ENCODE peak calls at places on chromosome 6, in six cellular contexts. Y, E, W, I, N and S are unnamed samples.

GRCh38 chr6:73169111-73169510 is 56.2 kb downstream of the KHDC1L start:
- DNase-seq in E (no peak), I (no peak), N (no peak), W (no peak), Y (no peak), S (no peak)

GRCh38 chr6:38095054-38095453 is 275.5 kb downstream of the ZFAND3 start:
- DNase-seq in I (no peak), E (peak; percentile 62), N (no peak), Y (no peak), W (no peak), S (no peak)

GRCh38 chr6:84804720-84805119 is 40.3 kb upstream of the TBX18 start:
- DNase-seq in W (no peak), Y (no peak), E (peak; percentile 85), N (no peak), I (no peak), S (no peak)

GRCh38 chr6:13923527-13924145 is 1.1 kb upstream of the RNF182 start:
- DNase-seq in W (no peak), E (peak; percentile 95), Y (no peak), N (no peak), I (no peak), S (no peak)

GRCh38 chr6:42138630-42139619 is 3.5 kb downstream of the C6orf132 start:
- DNase-seq in Y (no peak), I (peak; percentile 41), N (no peak), E (no peak), W (no peak), S (no peak)

GRCh38 chr6:122838060-122838780 is 49.2 kb downstream of the SMPDL3A start:
- DNase-seq in Y (no peak), I (no peak), N (no peak), E (no peak), W (no peak), S (peak; percentile 19)

GRCh38 chr6:138806889-138807288 is 11.0 kb downstream of the ECT2L start:
- DNase-seq in W (no peak), N (no peak), I (no peak), Y (no peak), E (no peak), S (no peak)

GRCh38 chr6:149896491-149896890 is 1.4 kb downstream of the RAET1E start:
- DNase-seq in Y (no peak), E (peak; percentile 81), W (no peak), I (no peak), N (no peak), S (no peak)

GRCh38 chr6:133802861-133803260 is 86.1 kb upstream of the TCF21 start:
- DNase-seq in N (no peak), E (no peak), W (no peak), I (no peak), Y (no peak), S (no peak)

GRCh38 chr6:69763763-69764162 is 33.0 kb downstream of the LMBRD1 start:
- DNase-seq in I (no peak), E (no peak), Y (no peak), W (no peak), N (no peak), S (no peak)

GRCh38 chr6:69771158-69771906 is 25.5 kb downstream of the LMBRD1 start:
- DNase-seq in N (no peak), E (no peak), I (no peak), W (no peak), Y (no peak), S (no peak)

DNA sequence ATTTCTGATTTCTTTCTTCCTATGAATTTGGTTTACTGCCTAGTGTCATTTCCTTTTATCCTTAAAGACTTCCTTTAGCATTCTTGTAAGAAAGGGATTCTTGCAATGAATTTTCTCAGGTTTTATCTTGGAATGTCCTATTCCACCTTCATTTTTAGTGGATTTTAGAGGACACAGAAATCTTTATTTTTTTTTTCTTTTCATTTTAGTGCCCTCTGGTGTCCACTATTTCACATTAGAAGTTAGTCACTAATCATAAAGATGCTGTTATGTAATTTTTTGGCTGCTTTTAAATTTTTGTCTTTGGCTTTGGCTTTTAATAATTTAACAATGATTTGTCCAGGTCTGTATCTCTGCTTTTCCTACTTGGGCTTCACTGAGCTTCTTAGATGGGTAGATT is 28.1 kb downstream of the LMBRD1 start:
- DNase-seq in Y (no peak), I (no peak), E (no peak), N (no peak), W (no peak), S (no peak)
- TF ChIP-seq CTCF in Y (no peak), I (peak; percentile 43), E (peak; percentile 45), N (peak; percentile 14), W (no peak), S (no peak)

DNA sequence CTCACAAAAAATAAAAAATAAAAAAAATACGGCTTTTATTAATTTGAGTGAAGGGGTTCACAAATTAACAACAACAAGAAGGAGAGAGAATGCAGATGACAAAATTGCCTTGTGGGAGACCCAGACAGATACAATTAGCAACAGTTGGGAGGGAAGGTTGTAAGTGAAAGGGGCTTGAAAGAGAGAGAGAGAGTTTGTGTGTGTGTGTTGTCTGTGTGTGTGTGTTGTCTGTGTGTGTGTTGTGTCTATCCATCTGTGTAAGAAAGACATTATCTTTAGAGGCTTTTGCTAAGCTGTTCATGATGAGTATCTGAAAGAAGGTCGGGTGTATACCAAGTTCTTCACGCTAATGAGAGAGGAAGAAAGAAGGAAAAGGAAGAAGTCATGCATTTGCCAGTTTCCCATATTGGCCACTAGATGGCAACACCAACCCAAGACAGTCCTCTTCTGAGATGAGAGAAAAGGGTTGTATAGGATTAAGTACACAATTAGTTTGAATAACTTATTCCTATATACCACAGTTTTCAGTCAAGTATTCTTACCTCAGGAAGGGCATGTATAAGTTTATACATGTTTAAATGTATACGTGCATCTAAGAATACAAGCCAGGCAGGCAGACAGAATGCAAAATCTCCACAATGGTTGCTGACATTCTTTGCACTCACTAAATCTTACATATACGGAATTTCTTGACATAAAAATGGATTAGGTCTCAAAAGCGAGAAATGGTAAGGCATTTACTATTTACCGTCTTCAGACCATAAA is 63.7 kb upstream of the CD2AP start:
- DNase-seq in W (peak; percentile 27), Y (no peak), N (no peak), E (peak; percentile 73), I (no peak), S (peak; percentile 59)
- TF ChIP-seq CTCF in W (peak; percentile 90), Y (peak; percentile 92), N (peak; percentile 92), E (peak; percentile 92), I (peak; percentile 92), S (peak; percentile 81)

GRCh38 chr6:104955927-104956662 is 812 bp upstream of the LIN28B start:
- DNase-seq in N (no peak), Y (no peak), E (no peak), I (peak; percentile 85), W (no peak), S (no peak)
- TF ChIP-seq CTCF in N (no peak), Y (no peak), E (no peak), I (peak; percentile 13), W (no peak), S (no peak)

DNA sequence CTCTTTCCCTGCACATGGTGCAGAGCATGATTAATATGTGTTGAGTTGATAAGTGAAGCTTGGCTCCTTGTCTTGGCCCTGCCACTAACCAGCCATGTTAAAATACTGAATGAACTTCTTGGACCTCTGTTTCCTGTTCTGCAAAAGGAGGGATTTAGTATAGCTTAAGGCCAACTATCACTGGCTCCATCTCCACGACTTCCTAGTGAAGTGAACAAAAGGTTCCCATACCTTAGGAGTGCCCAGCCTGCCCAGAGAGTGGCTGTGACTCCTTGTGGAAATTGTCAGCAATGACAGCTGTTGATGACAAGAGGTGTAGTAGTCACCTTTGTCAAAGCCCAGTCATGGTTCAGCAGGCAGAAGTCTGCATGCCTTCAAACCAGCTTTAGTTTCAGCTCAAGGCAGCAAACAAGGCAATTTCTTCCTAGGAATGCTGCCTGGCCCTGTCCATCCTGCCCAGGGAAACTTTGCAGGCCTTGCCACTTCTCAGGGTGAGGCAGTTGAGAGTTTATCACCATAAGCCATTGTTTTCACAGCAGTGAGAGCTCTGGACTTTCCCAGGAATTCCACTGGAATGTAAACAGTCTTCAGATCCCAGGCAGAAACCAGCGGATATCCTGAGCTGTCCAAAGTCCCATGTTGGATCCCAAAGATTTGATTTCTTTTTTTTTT is 169.7 kb upstream of the TNFAIP3 start:
- DNase-seq in I (peak; percentile 37), Y (peak; percentile 53), W (no peak), E (peak; percentile 67), N (no peak), S (peak; percentile 20)
- TF ChIP-seq CTCF in I (peak; percentile 21), Y (no peak), W (no peak), E (no peak), N (no peak), S (peak; percentile 11)